ENCODE peak calls at places on chromosome 17, in eight cellular contexts. B is GM12865; O is effector memory CD4-positive, alpha-beta T cell; Z is memory B cell; E is activated CD8-positive, alpha-beta memory T cell treated with anti-CD3 and anti-CD28 coated beads for 4 hours; L is activated CD8-positive, alpha-beta T cell treated with anti-CD3 and anti-CD28 coated beads for 36 hours; R is stimulated activated CD4-positive, alpha-beta T cell treated with anti-CD3 and anti-CD28 coated beads, Interleukin-1b, Interleukin-23, amount 100 ng/mL, for 48 hours; S is psoas muscle. N is an unnamed sample.

GRCh38 chr17:260944-261343 is 79.5 kb upstream of the DOC2B start:
- DNase-seq in L (no peak), B (no peak), R (no peak), S (no peak), O (no peak), Z (no peak), E (no peak), N (no peak)

GRCh38 chr17:81097943-81098308 is 63.0 kb downstream of the BAIAP2 start:
- DNase-seq in L (peak; percentile 55), B (no peak), E (no peak), S (peak; percentile 69), R (no peak), O (no peak), Z (no peak), N (no peak)

GRCh38 chr17:6387442-6387841 is 47.5 kb downstream of the AIPL1 start:
- DNase-seq in L (no peak), E (no peak), O (no peak), S (no peak), R (no peak), B (no peak), Z (no peak), N (no peak)

GRCh38 chr17:75575197-75575596 is 12.4 kb upstream of the MYO15B start:
- DNase-seq in S (no peak), O (no peak), B (no peak), L (no peak), Z (no peak), R (no peak), E (no peak), N (no peak)

GRCh38 chr17:48155889-48156670 is 48.5 kb downstream of the SNX11 start:
- DNase-seq in O (no peak), L (no peak), B (no peak), Z (no peak), R (no peak), S (no peak), E (no peak), N (no peak)

GRCh38 chr17:65558683-65559311 is 2.7 kb downstream of the AXIN2 start:
- DNase-seq in S (peak; percentile 54), E (no peak), O (no peak), L (no peak), Z (no peak), R (no peak), B (no peak), N (no peak)

GRCh38 chr17:68089881-68090280 is 54.3 kb downstream of the KPNA2 start:
- DNase-seq in S (no peak), E (no peak), L (peak; percentile 49), O (no peak), Z (no peak), R (peak; percentile 31), B (peak; percentile 74), N (no peak)

GRCh38 chr17:64780096-64781012 is 118.2 kb upstream of the SMURF2 start:
- DNase-seq in Z (peak; percentile 49), R (peak; percentile 80), B (peak; percentile 55), L (peak; percentile 89), S (peak; percentile 63), O (peak; percentile 78), E (peak; percentile 57), N (peak; percentile 71)

GRCh38 chr17:48510761-48511604 is 19.8 kb downstream of the HOXB1 start:
- DNase-seq in O (no peak), S (no peak), Z (no peak), L (peak; percentile 48), E (no peak), R (no peak), B (peak; percentile 86), N (peak; percentile 47)

GRCh38 chr17:81481815-81482505 is 30.6 kb downstream of the ACTG1 start:
- DNase-seq in B (no peak), L (no peak), O (no peak), Z (no peak), R (no peak), E (no peak), S (no peak), N (no peak)

GRCh38 chr17:48209973-48210372 is 102.4 kb downstream of the SNX11 start:
- DNase-seq in R (no peak), E (no peak), O (no peak), L (no peak), Z (no peak), S (no peak), B (no peak), N (no peak)

GRCh38 chr17:4980644-4981216 is 6.7 kb downstream of the CAMTA2 start:
- DNase-seq in O (peak; percentile 24), L (peak; percentile 62), E (no peak), S (no peak), B (peak; percentile 73), Z (peak; percentile 44), R (no peak), N (peak; percentile 30)

GRCh38 chr17:7217113-7217987 is 2.3 kb downstream of the DLG4 start:
- DNase-seq in B (no peak), R (peak; percentile 41), L (peak; percentile 38), Z (no peak), O (no peak), S (peak; percentile 70), E (no peak), N (no peak)

GRCh38 chr17:33435716-33436301 is 142.7 kb upstream of the ASIC2 start:
- DNase-seq in B (no peak), S (no peak), R (no peak), Z (no peak), L (no peak), O (no peak), E (no peak), N (no peak)

GRCh38 chr17:15414502-15415348 is 52.7 kb downstream of the CDRT4 start:
- DNase-seq in L (no peak), B (no peak), Z (no peak), R (no peak), E (no peak), O (no peak), S (peak; percentile 96), N (no peak)

GRCh38 chr17:64202683-64203430 is 60.2 kb downstream of the TEX2 start:
- DNase-seq in O (no peak), L (peak; percentile 39), R (no peak), Z (no peak), S (no peak), B (no peak), E (no peak), N (no peak)

GRCh38 chr17:68290268-68290954 is 516 bp downstream of the SLC16A6 start:
- DNase-seq in Z (peak; percentile 34), S (peak; percentile 68), O (peak; percentile 64), B (peak; percentile 74), R (peak; percentile 37), L (peak; percentile 67), E (peak; percentile 33), N (peak; percentile 56)

GRCh38 chr17:64188088-64188487 is 58.1 kb upstream of the ERN1 start:
- DNase-seq in S (no peak), E (no peak), L (no peak), Z (no peak), B (no peak), R (no peak), O (no peak), N (no peak)

GRCh38 chr17:17181666-17182600 is 24.2 kb downstream of the PLD6 start:
- DNase-seq in E (no peak), O (no peak), L (peak; percentile 38), B (peak; percentile 80), S (no peak), R (no peak), Z (no peak), N (no peak)

GRCh38 chr17:835263-835662 is 53.1 kb downstream of the MRM3 start:
- DNase-seq in E (no peak), Z (no peak), L (no peak), S (no peak), R (no peak), O (no peak), B (no peak), N (no peak)

GRCh38 chr17:5000237-5000639 is 2.5 kb downstream of the KIF1C start:
- DNase-seq in L (no peak), E (no peak), O (no peak), Z (no peak), R (no peak), B (no peak), S (peak; percentile 98), N (no peak)

GRCh38 chr17:65231662-65232335 is 94.6 kb downstream of the RGS9 start:
- DNase-seq in R (peak; percentile 54), Z (no peak), O (peak; percentile 20), B (peak; percentile 74), E (peak; percentile 16), S (no peak), L (peak; percentile 66), N (peak; percentile 61)

GRCh38 chr17:75535871-75536270 is 10.4 kb downstream of the LLGL2 start:
- DNase-seq in R (no peak), B (no peak), S (no peak), Z (no peak), L (no peak), O (no peak), E (no peak), N (no peak)

GRCh38 chr17:3704931-3705717 is 9.2 kb upstream of the P2RX5 start:
- DNase-seq in O (no peak), R (no peak), L (no peak), S (no peak), Z (no peak), B (no peak), E (no peak), N (no peak)

GRCh38 chr17:8326591-8327583 is 12.8 kb upstream of the ODF4 start:
- DNase-seq in O (no peak), S (peak; percentile 64), R (peak; percentile 11), L (peak; percentile 48), E (no peak), B (no peak), Z (no peak), N (peak; percentile 10)

GRCh38 chr17:40564883-40565744 is at the start of gene CCR7:
- DNase-seq in S (no peak), L (peak; percentile 93), O (peak; percentile 72), E (peak; percentile 66), R (peak; percentile 85), Z (peak; percentile 81), B (peak; percentile 86), N (peak; percentile 86)

GRCh38 chr17:57587201-57587870 is 157.8 kb downstream of the CCDC182 start:
- DNase-seq in B (no peak), E (no peak), L (no peak), S (no peak), R (no peak), O (no peak), Z (no peak), N (no peak)

GRCh38 chr17:3030096-3030495 is 33.3 kb downstream of the OR1D5 start:
- DNase-seq in L (no peak), Z (no peak), E (no peak), R (no peak), O (no peak), B (no peak), S (peak; percentile 38), N (no peak)

GRCh38 chr17:48644159-48644558 is 18.0 kb upstream of the HOXB9 start:
- DNase-seq in S (no peak), B (no peak), E (no peak), L (no peak), Z (no peak), R (no peak), O (no peak), N (no peak)

GRCh38 chr17:75918112-75918445 is 13.4 kb upstream of the MRPL38 start:
- DNase-seq in B (no peak), L (no peak), S (no peak), Z (no peak), O (no peak), R (no peak), E (no peak), N (no peak)

GRCh38 chr17:17435323-17435722 is 41.5 kb upstream of the MED9 start:
- DNase-seq in O (no peak), B (no peak), E (no peak), S (no peak), Z (no peak), L (no peak), R (no peak), N (no peak)

GRCh38 chr17:30219833-30220232 is 15.7 kb downstream of the SLC6A4 start:
- DNase-seq in R (no peak), Z (no peak), S (no peak), L (no peak), O (no peak), E (no peak), B (no peak), N (no peak)

GRCh38 chr17:50146927-50147640 is 3.4 kb downstream of the PPP1R9B start:
- DNase-seq in B (peak; percentile 56), R (no peak), O (no peak), S (peak; percentile 66), E (no peak), L (no peak), Z (no peak), N (no peak)

N was measured in CD4-positive, CD25-positive, alpha-beta regulatory T cell.